ENCODE peak calls at places on chromosome 7, in ten cellular contexts. B is uterus; D is heart left ventricle; U is stomach; N is astrocyte; Y is left ventricle myocardium inferior; P is Panc1; Z is IMR-90; J is body of pancreas; A is CD8-positive, alpha-beta T cell. O is an unnamed sample.

GRCh38 chr7:151799506-151799905 is 77.4 kb downstream of the PRKAG2 start:
- DNase-seq in Y (no peak), N (no peak), Z (no peak), B (no peak), D (no peak), J (no peak), U (no peak), A (no peak), P (no peak), O (no peak)

GRCh38 chr7:93646538-93646937 is 72.0 kb upstream of the CALCR start:
- DNase-seq in P (no peak), B (no peak), N (no peak), Z (no peak), Y (no peak), U (no peak), J (no peak), A (no peak), D (no peak), O (no peak)

GRCh38 chr7:134444198-134444960 is 14.5 kb downstream of the AKR1B1 start:
- DNase-seq in Z (no peak), J (no peak), B (no peak), Y (peak; percentile 44), A (no peak), P (no peak), U (no peak), N (no peak), D (peak; percentile 37), O (no peak)

GRCh38 chr7:55121249-55121648 is 102.4 kb downstream of the EGFR start:
- DNase-seq in Z (no peak), B (no peak), N (no peak), Y (no peak), J (no peak), P (no peak), D (no peak), U (no peak), A (no peak), O (no peak)

GRCh38 chr7:149872419-149873073 is 1.2 kb upstream of the ATP6V0E2 start:
- DNase-seq in Y (peak; percentile 84), P (peak; percentile 61), J (peak; percentile 63), N (peak; percentile 73), A (no peak), U (peak; percentile 67), D (peak; percentile 87), B (peak; percentile 80), Z (peak; percentile 81), O (peak; percentile 90)

GRCh38 chr7:135717686-135718085 is 10.3 kb downstream of the SLC13A4 start:
- DNase-seq in N (no peak), U (no peak), Z (no peak), D (no peak), A (no peak), P (no peak), B (no peak), Y (no peak), J (no peak), O (peak; percentile 46)

GRCh38 chr7:75650671-75651070 is 88.1 kb downstream of the HIP1 start:
- DNase-seq in Z (no peak), B (peak; percentile 47), Y (peak; percentile 64), N (no peak), J (no peak), A (no peak), U (peak; percentile 66), P (no peak), D (peak; percentile 64), O (peak; percentile 68)

GRCh38 chr7:101944611-101945010 is 127.2 kb downstream of the CUX1 start:
- DNase-seq in D (no peak), U (no peak), J (no peak), P (no peak), N (no peak), A (no peak), Y (no peak), B (no peak), Z (no peak), O (no peak)

GRCh38 chr7:55019329-55019690 is 493 bp downstream of the EGFR start:
- DNase-seq in P (no peak), Z (no peak), Y (peak; percentile 83), A (no peak), N (no peak), U (peak; percentile 78), D (peak; percentile 71), J (peak; percentile 82), B (peak; percentile 76), O (no peak)

GRCh38 chr7:17773289-17773626 is 167.0 kb downstream of the SNX13 start:
- DNase-seq in D (no peak), U (no peak), B (no peak), J (no peak), Z (peak; percentile 93), N (peak; percentile 92), A (no peak), Y (no peak), P (no peak), O (no peak)

GRCh38 chr7:17769918-17770317 is 170.4 kb downstream of the SNX13 start:
- DNase-seq in B (peak; percentile 38), Y (peak; percentile 28), D (peak; percentile 42), J (peak; percentile 62), P (peak; percentile 56), U (peak; percentile 59), Z (peak; percentile 75), A (peak; percentile 4), N (peak; percentile 38), O (peak; percentile 75)

GRCh38 chr7:55194522-55194921 is 170.6 kb upstream of the LANCL2 start:
- DNase-seq in A (no peak), N (no peak), Y (no peak), P (no peak), D (no peak), B (no peak), J (no peak), U (no peak), Z (no peak), O (no peak)

GRCh38 chr7:29239638-29240037 is 45.1 kb downstream of the CHN2 start:
- DNase-seq in B (no peak), N (no peak), Y (no peak), P (no peak), A (no peak), Z (no peak), J (peak; percentile 45), U (no peak), D (no peak), O (no peak)

GRCh38 chr7:69825031-69825681 is 226.9 kb downstream of the AUTS2 start:
- DNase-seq in U (no peak), D (no peak), P (no peak), B (no peak), N (no peak), Z (no peak), J (no peak), A (no peak), Y (no peak), O (no peak)

GRCh38 chr7:12771378-12771877 is 84.0 kb downstream of the ARL4A start:
- DNase-seq in D (peak; percentile 24), B (peak; percentile 33), Y (no peak), Z (peak; percentile 56), N (peak; percentile 88), A (no peak), J (peak; percentile 20), U (no peak), P (no peak), O (no peak)

GRCh38 chr7:121766676-121767075 is 106.3 kb upstream of the PTPRZ1 start:
- DNase-seq in P (no peak), A (no peak), J (no peak), N (no peak), Z (no peak), B (no peak), U (no peak), D (no peak), Y (no peak), O (no peak)

DNA sequence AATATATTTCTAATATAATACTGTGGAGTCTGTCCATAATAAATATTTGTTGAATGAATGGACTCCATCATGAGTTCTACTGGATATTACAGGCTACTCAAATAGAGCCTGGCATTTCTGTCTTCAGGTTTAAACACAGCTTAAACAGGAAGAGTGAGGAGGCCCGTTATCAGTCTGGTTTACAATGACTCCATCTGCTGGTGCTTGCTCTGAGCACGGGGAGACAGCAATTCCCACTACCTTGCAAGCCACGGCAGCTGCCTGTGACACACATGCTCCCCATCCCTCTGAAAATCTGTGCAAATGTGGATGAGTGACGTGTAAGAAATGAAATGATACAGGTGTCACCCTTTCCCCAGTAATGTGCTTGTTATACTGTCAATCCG is 293.5 kb upstream of the IMMP2L start:
- DNase-seq in J (peak; percentile 18), A (no peak), Y (no peak), U (no peak), N (peak; percentile 4), Z (peak; percentile 59), D (no peak), B (no peak), P (no peak), O (peak; percentile 47)
- TF ChIP-seq CTCF in J (no peak), A (no peak), Y (no peak), U (no peak), N (peak; percentile 7), Z (peak; percentile 34), D (no peak), B (no peak), P (no peak), O (peak; percentile 57)

DNA sequence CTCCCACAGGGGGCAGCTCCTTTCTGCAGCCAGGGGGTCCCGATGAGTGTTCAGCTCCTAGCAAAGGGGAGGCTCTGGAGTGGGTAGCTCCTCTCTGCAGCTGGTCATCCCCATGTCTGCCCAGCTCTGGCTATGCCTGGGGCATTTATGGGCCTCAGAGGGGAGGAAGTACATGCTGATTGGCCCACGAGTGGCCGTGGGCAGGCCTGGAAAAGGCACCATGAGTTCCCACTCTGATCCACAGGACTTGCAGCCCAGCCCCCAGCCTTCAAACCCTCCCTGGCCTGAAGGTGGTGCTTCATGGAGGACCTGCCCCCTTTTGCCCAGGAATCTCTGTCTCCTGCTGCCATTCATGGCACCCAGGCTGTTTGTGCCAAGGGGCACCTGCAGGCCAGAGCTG is 268.8 kb downstream of the DNAJB6 start:
- DNase-seq in Z (no peak), A (no peak), N (no peak), P (no peak), J (no peak), U (no peak), B (no peak), Y (no peak), D (no peak), O (no peak)
- H3K9me3 ChIP-seq in Z (peaks cover 51% of the 10 kb centered on the region), A (no peaks in the 10 kb centered on the region), N (no peaks in the 10 kb centered on the region), P (no peaks in the 10 kb centered on the region), J (no peaks in the 10 kb centered on the region), U (no peaks in the 10 kb centered on the region), B (no peaks in the 10 kb centered on the region), Y (no peaks in the 10 kb centered on the region), D (no peaks in the 10 kb centered on the region), O (no peaks in the 10 kb centered on the region)

DNA sequence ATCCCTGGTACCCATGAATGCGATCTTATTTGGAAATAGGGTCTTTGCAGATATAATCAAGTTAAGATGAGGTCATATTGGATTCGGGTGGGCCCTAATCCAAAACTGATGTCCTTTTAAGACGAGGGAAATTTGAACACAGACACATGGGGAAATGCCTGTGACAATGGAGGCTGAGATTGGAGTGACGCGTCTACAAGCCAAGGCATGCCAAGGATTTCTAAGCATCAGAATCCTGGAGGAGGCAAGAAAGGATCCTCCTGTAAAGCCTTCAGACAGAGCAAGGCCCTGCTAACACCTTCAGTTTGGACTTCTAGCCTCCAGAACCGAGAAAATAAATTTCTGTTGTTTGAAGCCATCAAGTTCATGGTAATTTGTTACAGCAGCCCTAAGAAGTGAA is 18.5 kb downstream of the PARP12 start:
- DNase-seq in U (no peak), N (no peak), J (no peak), Z (no peak), Y (no peak), B (no peak), D (no peak), A (no peak), P (no peak), O (no peak)
- H3K27me3 ChIP-seq in U (no peaks in the 10 kb centered on the region), N (no peaks in the 10 kb centered on the region), J (no peaks in the 10 kb centered on the region), Z (no peaks in the 10 kb centered on the region), Y (no peaks in the 10 kb centered on the region), B (no peaks in the 10 kb centered on the region), D (no peaks in the 10 kb centered on the region), A (no peaks in the 10 kb centered on the region), P (no peaks in the 10 kb centered on the region), O (no peaks in the 10 kb centered on the region)

GRCh38 chr7:130063036-130063435 is 7.3 kb upstream of the KLHDC10 start:
- DNase-seq in Y (no peak), U (peak; percentile 50), Z (peak; percentile 31), A (peak; percentile 49), J (peak; percentile 57), D (peak; percentile 15), N (no peak), B (no peak), P (no peak), O (peak; percentile 81)
- TF ChIP-seq CTCF in Y (peak; percentile 71), U (peak; percentile 49), Z (peak; percentile 66), A (peak; percentile 82), J (peak; percentile 39), D (peak; percentile 64), N (peak; percentile 74), B (no peak), P (peak; percentile 93), O (peak; percentile 68)

O was measured in WERI-Rb-1.